ENCODE peak calls at places on chromosomes 13 and 19, in seven cellular contexts. One of them, this sample, is unnamed.
A peak's percentile ranks its signal among the peaks of the same experiment; 100 is the strongest.

GRCh38 chr13:88978607-88979006 is 1307.4 kb downstream of the SLITRK5 start:
- DNase-seq in uterus: no peak
- DNase-seq in IMR-90: no peak
- DNase-seq in CD8-positive, alpha-beta T cell: no peak
- DNase-seq in lower leg skin: no peak
- DNase-seq in RWPE1: no peak
- DNase-seq in type B pancreatic cell: no peak
- DNase-seq in this sample: no peak

GRCh38 chr19:37217855-37218591 is at the start of gene ZNF383:
- DNase-seq in RWPE1: peak; percentile 82
- DNase-seq in IMR-90: peak; percentile 84
- DNase-seq in uterus: peak; percentile 84
- DNase-seq in type B pancreatic cell: peak; percentile 93
- DNase-seq in lower leg skin: peak; percentile 97
- DNase-seq in CD8-positive, alpha-beta T cell: peak; percentile 86
- DNase-seq in this sample: peak; percentile 81

GRCh38 chr19:33389574-33390119 is 16.1 kb downstream of the CEBPG start:
- DNase-seq in type B pancreatic cell: no peak
- DNase-seq in RWPE1: no peak
- DNase-seq in lower leg skin: peak; percentile 84
- DNase-seq in IMR-90: no peak
- DNase-seq in CD8-positive, alpha-beta T cell: no peak
- DNase-seq in uterus: no peak
- DNase-seq in this sample: no peak

GRCh38 chr13:92901739-92902138 is 324.9 kb upstream of the GPC6 start:
- DNase-seq in type B pancreatic cell: no peak
- DNase-seq in lower leg skin: no peak
- DNase-seq in uterus: no peak
- DNase-seq in IMR-90: no peak
- DNase-seq in RWPE1: no peak
- DNase-seq in CD8-positive, alpha-beta T cell: no peak
- DNase-seq in this sample: no peak

GRCh38 chr19:1232652-1233360 is 5.0 kb downstream of the CBARP start:
- DNase-seq in type B pancreatic cell: no peak
- DNase-seq in CD8-positive, alpha-beta T cell: no peak
- DNase-seq in uterus: peak; percentile 62
- DNase-seq in RWPE1: peak; percentile 39
- DNase-seq in lower leg skin: no peak
- DNase-seq in IMR-90: peak; percentile 72
- DNase-seq in this sample: no peak

GRCh38 chr13:40786568-40786996 is 2.8 kb upstream of the SLC25A15 start:
- DNase-seq in CD8-positive, alpha-beta T cell: no peak
- DNase-seq in RWPE1: no peak
- DNase-seq in lower leg skin: no peak
- DNase-seq in uterus: no peak
- DNase-seq in type B pancreatic cell: no peak
- DNase-seq in IMR-90: peak; percentile 61
- DNase-seq in this sample: no peak

GRCh38 chr13:99218126-99218525 is 17.5 kb downstream of the UBAC2 start:
- DNase-seq in CD8-positive, alpha-beta T cell: no peak
- DNase-seq in lower leg skin: no peak
- DNase-seq in IMR-90: no peak
- DNase-seq in RWPE1: no peak
- DNase-seq in uterus: no peak
- DNase-seq in type B pancreatic cell: no peak
- DNase-seq in this sample: no peak

GRCh38 chr19:33508941-33509614 is 12.5 kb downstream of the PEPD start:
- DNase-seq in uterus: no peak
- DNase-seq in RWPE1: no peak
- DNase-seq in type B pancreatic cell: no peak
- DNase-seq in lower leg skin: no peak
- DNase-seq in IMR-90: no peak
- DNase-seq in CD8-positive, alpha-beta T cell: no peak
- DNase-seq in this sample: no peak

GRCh38 chr13:94968040-94968756 is 255.9 kb upstream of the SOX21 start:
- DNase-seq in type B pancreatic cell: peak; percentile 70
- DNase-seq in CD8-positive, alpha-beta T cell: no peak
- DNase-seq in IMR-90: no peak
- DNase-seq in lower leg skin: no peak
- DNase-seq in RWPE1: no peak
- DNase-seq in uterus: no peak
- DNase-seq in this sample: no peak

GRCh38 chr13:61413572-61413971 is 2.1 kb downstream of the PCDH20 start:
- DNase-seq in lower leg skin: peak; percentile 63
- DNase-seq in RWPE1: no peak
- DNase-seq in uterus: no peak
- DNase-seq in type B pancreatic cell: no peak
- DNase-seq in CD8-positive, alpha-beta T cell: no peak
- DNase-seq in IMR-90: no peak
- DNase-seq in this sample: no peak

GRCh38 chr19:38596057-38596981 is 21.4 kb downstream of the MAP4K1 start:
- DNase-seq in RWPE1: peak; percentile 77
- DNase-seq in type B pancreatic cell: peak; percentile 89
- DNase-seq in IMR-90: no peak
- DNase-seq in lower leg skin: no peak
- DNase-seq in uterus: no peak
- DNase-seq in CD8-positive, alpha-beta T cell: no peak
- DNase-seq in this sample: no peak

GRCh38 chr13:20127263-20127562 is 33.6 kb downstream of the GJA3 start:
- DNase-seq in IMR-90: no peak
- DNase-seq in type B pancreatic cell: no peak
- DNase-seq in lower leg skin: no peak
- DNase-seq in RWPE1: no peak
- DNase-seq in CD8-positive, alpha-beta T cell: no peak
- DNase-seq in uterus: no peak
- DNase-seq in this sample: no peak

GRCh38 chr13:41411536-41411935 is 45.8 kb upstream of the RGCC start:
- DNase-seq in type B pancreatic cell: no peak
- DNase-seq in CD8-positive, alpha-beta T cell: no peak
- DNase-seq in uterus: no peak
- DNase-seq in IMR-90: peak; percentile 71
- DNase-seq in RWPE1: peak; percentile 35
- DNase-seq in lower leg skin: no peak
- DNase-seq in this sample: no peak

GRCh38 chr13:33194820-33195692 is 90.5 kb downstream of the STARD13 start:
- DNase-seq in lower leg skin: no peak
- DNase-seq in CD8-positive, alpha-beta T cell: no peak
- DNase-seq in uterus: peak; percentile 35
- DNase-seq in RWPE1: no peak
- DNase-seq in IMR-90: peak; percentile 96
- DNase-seq in type B pancreatic cell: no peak
- DNase-seq in this sample: no peak

GRCh38 chr19:39157997-39158389 is 32.4 kb downstream of the PAK4 start:
- DNase-seq in uterus: no peak
- DNase-seq in type B pancreatic cell: no peak
- DNase-seq in CD8-positive, alpha-beta T cell: no peak
- DNase-seq in lower leg skin: no peak
- DNase-seq in RWPE1: no peak
- DNase-seq in IMR-90: no peak
- DNase-seq in this sample: no peak

DNA sequence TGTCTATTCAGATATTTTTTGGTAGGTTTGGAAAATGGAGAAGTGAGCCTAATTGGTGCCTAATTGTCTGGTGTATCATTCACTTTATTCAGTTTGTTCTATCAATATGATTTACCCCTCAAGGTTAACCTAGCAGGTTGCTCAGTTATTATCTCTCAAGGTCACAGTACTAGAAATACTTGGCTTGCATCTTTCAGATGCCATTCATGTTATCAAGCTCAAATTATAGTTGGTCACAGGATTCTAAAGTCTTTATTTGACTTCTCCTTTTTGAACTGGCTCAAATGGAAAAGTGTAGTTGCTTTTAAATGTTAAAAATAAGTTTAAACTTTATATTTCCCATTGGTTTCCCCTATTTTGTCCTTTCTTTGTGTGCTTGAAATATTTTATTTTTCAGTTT is 2.6 kb downstream of the KCNRG start:
- DNase-seq in IMR-90: no peak
- DNase-seq in type B pancreatic cell: no peak
- DNase-seq in CD8-positive, alpha-beta T cell: no peak
- DNase-seq in RWPE1: no peak
- DNase-seq in uterus: no peak
- DNase-seq in lower leg skin: no peak
- DNase-seq in this sample: no peak
- TF ChIP-seq CTCF in IMR-90: no peak
- TF ChIP-seq CTCF in type B pancreatic cell: no peak
- TF ChIP-seq CTCF in CD8-positive, alpha-beta T cell: no peak
- TF ChIP-seq CTCF in RWPE1: no peak
- TF ChIP-seq CTCF in uterus: no peak
- TF ChIP-seq CTCF in lower leg skin: no peak
- TF ChIP-seq CTCF in this sample: no peak

DNA sequence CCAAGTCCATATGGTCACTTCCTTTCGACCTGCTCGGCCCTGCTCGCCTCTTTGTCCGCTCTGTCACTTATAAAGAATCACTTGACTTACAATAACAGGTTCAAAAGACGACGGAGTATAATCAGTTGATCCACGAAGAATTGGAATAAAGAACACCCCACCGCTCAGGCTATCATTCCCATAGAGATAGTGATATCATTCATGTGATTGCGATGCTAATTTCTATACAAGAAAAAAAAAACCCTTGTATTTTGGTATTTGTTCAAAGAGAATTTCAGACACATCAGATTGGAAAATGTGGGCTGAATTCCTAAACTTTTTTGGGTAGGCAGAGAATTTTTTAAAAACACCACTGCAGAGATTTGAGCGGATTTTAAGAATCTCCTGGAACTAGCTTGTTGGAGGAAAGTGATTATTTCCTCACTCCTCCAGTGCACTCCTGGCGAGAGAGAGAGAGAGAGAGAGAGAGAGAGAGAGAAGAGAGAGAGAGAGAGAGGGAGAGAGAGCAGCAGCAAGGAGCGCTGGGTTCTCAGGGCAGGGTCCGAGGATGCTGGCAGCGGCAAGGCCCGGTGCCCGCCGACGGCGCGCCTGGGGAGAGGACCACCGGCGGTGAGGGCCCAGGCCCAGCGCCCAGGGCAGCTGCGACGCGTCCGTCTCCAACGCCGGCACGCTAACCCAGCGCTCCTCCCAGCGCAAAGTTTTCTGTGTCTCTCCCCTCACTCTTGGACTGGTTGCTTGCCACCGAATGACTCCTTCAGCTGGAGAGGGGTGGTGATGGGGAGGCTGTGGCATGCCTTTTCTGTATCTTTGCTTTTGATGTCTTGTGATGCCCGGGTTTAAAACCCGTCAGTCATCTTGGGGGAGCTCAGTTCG is 149.0 kb upstream of the ZNF536 start:
- DNase-seq in lower leg skin: no peak
- DNase-seq in IMR-90: no peak
- DNase-seq in uterus: no peak
- DNase-seq in CD8-positive, alpha-beta T cell: no peak
- DNase-seq in RWPE1: no peak
- DNase-seq in type B pancreatic cell: no peak
- DNase-seq in this sample: no peak
- TF ChIP-seq CTCF in lower leg skin: no peak
- TF ChIP-seq CTCF in IMR-90: no peak
- TF ChIP-seq CTCF in uterus: no peak
- TF ChIP-seq CTCF in CD8-positive, alpha-beta T cell: no peak
- TF ChIP-seq CTCF in RWPE1: no peak
- TF ChIP-seq CTCF in type B pancreatic cell: no peak
- TF ChIP-seq CTCF in this sample: no peak

DNA sequence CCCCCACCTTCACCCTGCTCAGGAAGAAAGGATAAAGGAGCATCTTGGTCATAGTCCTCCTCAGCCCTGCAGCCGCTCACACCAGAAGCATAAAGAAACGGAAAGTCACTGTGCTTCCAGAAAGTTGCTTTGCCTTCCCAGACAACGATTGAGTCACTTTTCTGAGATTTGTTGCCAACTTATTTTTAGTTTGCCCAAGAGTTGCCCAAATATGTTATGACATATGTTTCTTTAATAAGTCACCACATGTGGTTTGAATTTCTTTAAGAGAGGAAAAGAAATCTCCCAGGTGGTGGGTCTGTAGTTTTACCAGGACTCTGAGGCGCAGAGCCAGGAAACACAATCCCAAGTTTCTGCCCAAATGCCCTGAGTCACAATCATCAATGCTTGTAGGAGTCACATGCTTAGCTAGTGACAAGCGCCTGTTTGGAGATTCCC is 63.4 kb upstream of the LRCH1 start:
- DNase-seq in RWPE1: no peak
- DNase-seq in IMR-90: peak; percentile 67
- DNase-seq in uterus: no peak
- DNase-seq in CD8-positive, alpha-beta T cell: no peak
- DNase-seq in type B pancreatic cell: no peak
- DNase-seq in lower leg skin: peak; percentile 89
- DNase-seq in this sample: no peak
- TF ChIP-seq CTCF in RWPE1: no peak
- TF ChIP-seq CTCF in IMR-90: no peak
- TF ChIP-seq CTCF in uterus: no peak
- TF ChIP-seq CTCF in CD8-positive, alpha-beta T cell: no peak
- TF ChIP-seq CTCF in type B pancreatic cell: no peak
- TF ChIP-seq CTCF in lower leg skin: no peak
- TF ChIP-seq CTCF in this sample: no peak

GRCh38 chr13:112877066-112877465 is 91.9 kb upstream of the MCF2L start:
- DNase-seq in CD8-positive, alpha-beta T cell: no peak
- DNase-seq in RWPE1: no peak
- DNase-seq in IMR-90: no peak
- DNase-seq in uterus: no peak
- DNase-seq in lower leg skin: peak; percentile 57
- DNase-seq in type B pancreatic cell: no peak
- DNase-seq in this sample: no peak

GRCh38 chr13:112876305-112877000 is 92.6 kb upstream of the MCF2L start:
- DNase-seq in RWPE1: no peak
- DNase-seq in type B pancreatic cell: no peak
- DNase-seq in lower leg skin: peak; percentile 57
- DNase-seq in uterus: no peak
- DNase-seq in IMR-90: no peak
- DNase-seq in CD8-positive, alpha-beta T cell: no peak
- DNase-seq in this sample: no peak

GRCh38 chr13:112873851-112874750 is 94.9 kb upstream of the MCF2L start:
- DNase-seq in type B pancreatic cell: no peak
- DNase-seq in lower leg skin: peak; percentile 95
- DNase-seq in RWPE1: peak; percentile 34
- DNase-seq in CD8-positive, alpha-beta T cell: peak; percentile 57
- DNase-seq in IMR-90: peak; percentile 50
- DNase-seq in uterus: peak; percentile 83
- DNase-seq in this sample: peak; percentile 65

GRCh38 chr13:112875627-112876026 is 93.4 kb upstream of the MCF2L start:
- DNase-seq in uterus: no peak
- DNase-seq in type B pancreatic cell: no peak
- DNase-seq in lower leg skin: peak; percentile 74
- DNase-seq in CD8-positive, alpha-beta T cell: no peak
- DNase-seq in IMR-90: no peak
- DNase-seq in RWPE1: no peak
- DNase-seq in this sample: no peak

GRCh38 chr13:112874751-112875300 is 94.2 kb upstream of the MCF2L start:
- DNase-seq in type B pancreatic cell: no peak
- DNase-seq in IMR-90: no peak
- DNase-seq in RWPE1: no peak
- DNase-seq in lower leg skin: peak; percentile 49
- DNase-seq in CD8-positive, alpha-beta T cell: no peak
- DNase-seq in uterus: no peak
- DNase-seq in this sample: no peak
- TF ChIP-seq CTCF in type B pancreatic cell: no peak
- TF ChIP-seq CTCF in IMR-90: no peak
- TF ChIP-seq CTCF in RWPE1: peak; percentile 32
- TF ChIP-seq CTCF in lower leg skin: no peak
- TF ChIP-seq CTCF in CD8-positive, alpha-beta T cell: no peak
- TF ChIP-seq CTCF in uterus: no peak
- TF ChIP-seq CTCF in this sample: peak; percentile 5

This sample was measured in natural killer cell.